ENCODE peak calls at places on chromosomes 12 and 14, in six cellular contexts. P is B cell, C is astrocyte of the spinal cord, U is PC-3, A is erythroblast, F is T-cell. V is an unnamed sample.

GRCh38 chr12:18135086-18135485 is 45.1 kb upstream of the RERGL start:
- DNase-seq in A (no peak), P (no peak), C (no peak), F (no peak), U (no peak), V (no peak)

GRCh38 chr14:65421201-65421981 is 8.9 kb downstream of the FUT8 start:
- DNase-seq in F (no peak), C (peak), P (no peak), A (no peak), U (peak), V (no peak)

GRCh38 chr12:92002673-92003382 is 142.8 kb downstream of the BTG1 start:
- DNase-seq in C (no peak), P (no peak), F (no peak), U (no peak), A (peak), V (no peak)

GRCh38 chr14:54829486-54830224 is 73.0 kb downstream of the GCH1 start:
- DNase-seq in A (no peak), F (no peak), C (no peak), P (no peak), U (no peak), V (no peak)

GRCh38 chr14:72513994-72514659 is 379.8 kb downstream of the DPF3 start:
- DNase-seq in A (peak), U (peak), P (peak), C (peak), F (no peak), V (peak)

GRCh38 chr12:115871714-115872113 is 405.8 kb downstream of the MED13L start:
- DNase-seq in P (no peak), C (peak), U (peak), A (peak), F (no peak), V (peak)

GRCh38 chr12:110468212-110469048 is at the start of the genes FAM216A and GPN3:
- DNase-seq in U (peak), F (peak), A (peak), P (peak), C (peak), V (peak)

GRCh38 chr12:83265798-83266197 is 579.1 kb downstream of the TMTC2 start:
- DNase-seq in P (no peak), U (no peak), A (no peak), C (no peak), F (no peak), V (peak)

GRCh38 chr14:95303107-95303506 is 16.6 kb downstream of the CLMN start:
- DNase-seq in P (no peak), A (no peak), U (no peak), F (no peak), C (peak), V (no peak)

GRCh38 chr12:126617312-126617711 is 1552.1 kb downstream of the AACS start:
- DNase-seq in C (no peak), A (no peak), P (no peak), U (peak), F (no peak), V (peak)

GRCh38 chr12:14239350-14239934 is 126.0 kb upstream of the ATF7IP start:
- DNase-seq in U (peak), F (peak), A (no peak), P (peak), C (peak), V (peak)

GRCh38 chr12:98509063-98509462 is 6.3 kb upstream of the TMPO start:
- DNase-seq in A (peak), U (no peak), C (no peak), P (no peak), F (no peak), V (no peak)

GRCh38 chr12:126210448-126210847 is 1145.2 kb downstream of the AACS start:
- DNase-seq in P (no peak), C (no peak), U (no peak), A (no peak), F (no peak), V (no peak)

GRCh38 chr12:65823481-65824313 is 586 bp upstream of the HMGA2 start:
- DNase-seq in F (no peak), C (no peak), P (peak), U (peak), A (peak), V (peak)

GRCh38 chr14:104404922-104405321 is 174.6 kb upstream of the C14orf180 start:
- DNase-seq in C (no peak), A (no peak), F (no peak), P (no peak), U (no peak), V (no peak)

GRCh38 chr14:69005432-69006148 is 26.5 kb upstream of the ACTN1 start:
- DNase-seq in C (peak), F (no peak), A (no peak), P (no peak), U (peak), V (peak)

GRCh38 chr12:27571463-27571862 is 47.5 kb downstream of the PPFIBP1 start:
- DNase-seq in F (no peak), A (no peak), U (peak), C (peak), P (no peak), V (no peak)

GRCh38 chr12:130764475-130765185 is 48.5 kb upstream of the RIMBP2 start:
- DNase-seq in C (peak), U (peak), F (no peak), A (peak), P (no peak), V (peak)

GRCh38 chr12:89756638-89757321 is 48.1 kb upstream of the ATP2B1 start:
- DNase-seq in F (no peak), P (peak), A (peak), U (peak), C (peak), V (peak)

GRCh38 chr14:42909659-42910058 is 1303.0 kb downstream of the LRFN5 start:
- DNase-seq in F (no peak), A (no peak), U (no peak), C (no peak), P (no peak), V (no peak)

GRCh38 chr12:86249856-86250255 is 6.3 kb downstream of the MGAT4C start:
- DNase-seq in P (no peak), A (no peak), C (peak), F (no peak), U (no peak), V (peak)

GRCh38 chr12:21613931-21614330 is 9.3 kb upstream of the GYS2 start:
- DNase-seq in P (no peak), F (no peak), A (no peak), C (no peak), U (peak), V (no peak)

GRCh38 chr12:87953257-87953860 is 75.8 kb downstream of the C12orf50 start:
- DNase-seq in U (peak), P (no peak), A (peak), F (no peak), C (peak), V (peak)

GRCh38 chr12:59973515-59973914 is 377.7 kb downstream of the SLC16A7 start:
- DNase-seq in A (no peak), U (peak), P (no peak), F (no peak), C (peak), V (no peak)

GRCh38 chr12:129941646-129942045 is 37.8 kb upstream of the TMEM132D start:
- DNase-seq in U (no peak), A (no peak), C (no peak), P (no peak), F (no peak), V (no peak)

GRCh38 chr14:74577247-74577947 is 34.6 kb downstream of the LTBP2 start:
- DNase-seq in P (no peak), U (no peak), A (no peak), F (no peak), C (no peak), V (no peak)

GRCh38 chr12:96714199-96714598 is 192.9 kb upstream of the NEDD1 start:
- DNase-seq in U (no peak), C (no peak), A (no peak), F (no peak), P (no peak), V (no peak)